ENCODE peak calls at places on chromosome 7, in seven cellular contexts. Q is naive thymus-derived CD4-positive, alpha-beta T cell; M is SK-N-SH; D is hepatic stellate cell; O is Right ventricle myocardium superior; A is transverse colon; S is AG10803. B is an unnamed sample.
A peak's percentile ranks its signal among the peaks of the same experiment; 100 is the strongest.

GRCh38 chr7:77727936-77728701 is 31.9 kb downstream of the RSBN1L start:
- DNase-seq in A (no peak), S (peak; percentile 35), M (peak; percentile 51), O (no peak), D (peak; percentile 6), Q (no peak), B (peak; percentile 57)

GRCh38 chr7:131233193-131233592 is 94.5 kb upstream of the MKLN1 start:
- DNase-seq in M (no peak), S (no peak), Q (no peak), D (no peak), O (no peak), A (no peak), B (no peak)

GRCh38 chr7:3710531-3710930 is 409.5 kb downstream of the SDK1 start:
- DNase-seq in S (no peak), A (no peak), Q (no peak), M (no peak), O (no peak), D (no peak), B (peak; percentile 11)

GRCh38 chr7:5429857-5430611 is 6.4 kb upstream of the TNRC18 start:
- DNase-seq in A (peak; percentile 69), M (no peak), Q (no peak), D (peak; percentile 53), S (peak; percentile 82), O (peak; percentile 67), B (peak; percentile 62)

GRCh38 chr7:114414151-114415053 is at the start of gene FOXP2:
- DNase-seq in A (no peak), S (peak; percentile 30), Q (no peak), D (no peak), O (no peak), M (no peak), B (peak; percentile 4)

GRCh38 chr7:93992423-93993110 is 11.6 kb downstream of the BET1 start:
- DNase-seq in Q (no peak), S (no peak), A (no peak), D (no peak), M (no peak), O (no peak), B (no peak)

GRCh38 chr7:82704121-82704520 is 260.5 kb upstream of the CACNA2D1 start:
- DNase-seq in O (no peak), M (peak; percentile 31), S (no peak), D (no peak), A (no peak), Q (no peak), B (no peak)

GRCh38 chr7:36131026-36131425 is 22.0 kb upstream of the EEPD1 start:
- DNase-seq in M (no peak), D (no peak), S (no peak), Q (no peak), O (no peak), A (no peak), B (peak; percentile 54)

GRCh38 chr7:36029311-36029710 is 123.7 kb upstream of the EEPD1 start:
- DNase-seq in D (no peak), Q (no peak), A (no peak), S (no peak), O (no peak), M (no peak), B (no peak)

GRCh38 chr7:17599733-17600685 is 301.6 kb downstream of the AHR start:
- DNase-seq in O (no peak), A (no peak), M (no peak), Q (no peak), S (peak; percentile 94), D (peak; percentile 53), B (peak; percentile 90)

GRCh38 chr7:141704741-141705140 is 2.8 kb upstream of the DENND11 start:
- DNase-seq in M (no peak), Q (no peak), O (no peak), S (no peak), A (no peak), D (no peak), B (peak; percentile 52)

GRCh38 chr7:106057962-106058901 is 53.9 kb downstream of the SYPL1 start:
- DNase-seq in Q (no peak), O (peak; percentile 49), S (peak; percentile 13), A (peak; percentile 69), D (no peak), M (no peak), B (no peak)

GRCh38 chr7:131625817-131626372 is 69.5 kb upstream of the PODXL start:
- DNase-seq in A (no peak), M (peak; percentile 56), S (peak; percentile 77), Q (no peak), O (peak; percentile 68), D (peak; percentile 90), B (peak; percentile 88)

GRCh38 chr7:103150192-103150591 is 1.3 kb upstream of the NAPEPLD start:
- DNase-seq in D (no peak), A (peak; percentile 50), M (no peak), S (no peak), O (no peak), Q (no peak), B (no peak)

B was measured in foreskin fibroblast.